ENCODE peak calls at places on chromosomes 5 and 9, in seven cellular contexts. P is EH; F is tibial artery; L is GM12865; Q is stimulated activated CD4-positive, alpha-beta T cell treated with anti-CD3 and anti-CD28 coated beads, Interleukin-1b, Interleukin-23, amount 100 ng/mL, for 48 hours; M is AG04450; A is dorsolateral prefrontal cortex. K is an unnamed sample.

GRCh38 chr5:175683921-175684320 is 26.1 kb downstream of the HRH2 start:
- DNase-seq in A (no peak), F (no peak), Q (no peak), M (no peak), L (no peak), P (no peak), K (no peak)

GRCh38 chr9:134607971-134608370 is 33.6 kb upstream of the COL5A1 start:
- DNase-seq in P (peak; percentile 74), Q (no peak), F (no peak), M (no peak), L (no peak), A (no peak), K (no peak)

GRCh38 chr9:35518212-35518917 is 28.5 kb downstream of the RUSC2 start:
- DNase-seq in A (no peak), Q (no peak), L (no peak), P (peak; percentile 97), F (no peak), M (peak; percentile 88), K (peak; percentile 69)

GRCh38 chr5:171927345-171927941 is 79.0 kb downstream of the FBXW11 start:
- DNase-seq in A (no peak), P (no peak), L (no peak), Q (no peak), F (no peak), M (no peak), K (no peak)

GRCh38 chr5:132981288-132981687 is 17.9 kb upstream of the AFF4 start:
- DNase-seq in F (no peak), Q (no peak), P (no peak), L (no peak), M (no peak), A (no peak), K (no peak)

GRCh38 chr9:126915281-126915816 is 767 bp downstream of the RALGPS1 start:
- DNase-seq in P (no peak), L (peak; percentile 35), A (no peak), F (no peak), M (no peak), Q (peak; percentile 7), K (no peak)

GRCh38 chr5:73625905-73626811 is at the start of gene ARHGEF28:
- DNase-seq in P (peak; percentile 72), F (peak; percentile 26), L (peak; percentile 73), Q (no peak), M (no peak), A (no peak), K (no peak)

GRCh38 chr9:71121275-71122168 is at the start of gene TRPM3:
- DNase-seq in A (no peak), Q (no peak), F (peak; percentile 27), P (no peak), L (no peak), M (no peak), K (no peak)

GRCh38 chr5:30650311-30650710 is 543.2 kb upstream of the CDH6 start:
- DNase-seq in F (no peak), A (no peak), P (no peak), Q (no peak), M (no peak), L (no peak), K (no peak)

GRCh38 chr9:106886111-106887046 is 23.4 kb downstream of the ZNF462 start:
- DNase-seq in Q (no peak), F (no peak), P (no peak), L (no peak), A (no peak), M (no peak), K (no peak)

GRCh38 chr5:157076558-157076957 is 17.6 kb upstream of the HAVCR1 start:
- DNase-seq in L (peak; percentile 53), P (peak; percentile 43), Q (no peak), F (peak; percentile 35), M (no peak), A (no peak), K (peak; percentile 16)

GRCh38 chr5:92559331-92559730 is 1021.7 kb downstream of the NR2F1-AS1 start:
- DNase-seq in F (no peak), P (no peak), A (no peak), L (no peak), Q (no peak), M (no peak), K (no peak)

GRCh38 chr5:103511554-103511885 is 51.1 kb downstream of the NUDT12 start:
- DNase-seq in L (no peak), Q (no peak), P (peak; percentile 61), F (no peak), M (no peak), A (no peak), K (no peak)

GRCh38 chr9:129033216-129033615 is 3.2 kb upstream of the MIGA2 start:
- DNase-seq in M (no peak), A (no peak), F (no peak), P (no peak), Q (no peak), L (no peak), K (no peak)

GRCh38 chr5:88743231-88743879 is 139.6 kb downstream of the MEF2C start:
- DNase-seq in M (no peak), L (no peak), A (no peak), Q (no peak), F (no peak), P (peak; percentile 6), K (no peak)

GRCh38 chr9:117772960-117773359 is 68.8 kb downstream of the TLR4 start:
- DNase-seq in M (no peak), L (no peak), Q (no peak), F (no peak), P (peak; percentile 94), A (no peak), K (peak; percentile 78)

GRCh38 chr5:14417792-14418765 is 163.5 kb upstream of the OTULINL start:
- DNase-seq in L (no peak), A (no peak), F (no peak), P (peak; percentile 67), Q (no peak), M (no peak), K (no peak)